ENCODE peak calls at places on chromosomes 6 and 20, in eight cellular contexts. J is K562, Y is spleen, G is HCT116, Q is stomach, I is sigmoid colon, L is vagina, N is suprapubic skin. U is an unnamed sample. For H3K4me1, the result is how much of the 10 kb centered on the place peaks cover.

GRCh38 chr6:105432797-105433196 is 29.9 kb upstream of the PREP start:
- DNase-seq in Y (no peak), N (no peak), J (no peak), L (no peak), Q (no peak), I (no peak), G (peak), U (no peak)

GRCh38 chr20:768426-768978 is at the start of gene SLC52A3:
- DNase-seq in Y (no peak), N (no peak), Q (peak), I (no peak), J (peak), G (peak), L (no peak), U (peak)

GRCh38 chr6:90508753-90509152 is 78.1 kb downstream of the MAP3K7 start:
- DNase-seq in Y (no peak), I (no peak), Q (no peak), N (no peak), L (no peak), G (no peak), J (no peak), U (no peak)

GRCh38 chr20:34171640-34172039 is 59.6 kb upstream of the EIF2S2 start:
- DNase-seq in I (no peak), J (no peak), G (no peak), N (no peak), L (no peak), Y (no peak), Q (no peak), U (no peak)

GRCh38 chr6:49856282-49856681 is 10.1 kb downstream of the CRISP1 start:
- DNase-seq in I (no peak), J (no peak), N (no peak), Y (no peak), G (no peak), Q (no peak), L (no peak), U (no peak)

GRCh38 chr20:21453676-21454075 is 56.4 kb upstream of the NKX2-4 start:
- DNase-seq in G (no peak), Y (no peak), I (no peak), L (no peak), N (no peak), J (no peak), Q (no peak), U (no peak)

GRCh38 chr20:56358070-56358469 is 704 bp upstream of the FAM210B start:
- DNase-seq in G (no peak), J (no peak), L (no peak), N (no peak), Y (no peak), I (no peak), Q (no peak), U (no peak)

GRCh38 chr6:152636675-152637421 is at the start of gene SYNE1:
- DNase-seq in Q (peak), Y (peak), J (no peak), G (no peak), I (peak), N (peak), L (no peak), U (no peak)

GRCh38 chr6:132715204-132715603 is 1.3 kb upstream of the VNN1 start:
- DNase-seq in I (no peak), J (peak), G (peak), L (no peak), N (no peak), Y (no peak), Q (peak), U (no peak)

GRCh38 chr6:80165143-80165542 is 58.7 kb downstream of the BCKDHB start:
- DNase-seq in Q (no peak), Y (no peak), N (no peak), G (no peak), I (no peak), J (no peak), L (no peak), U (no peak)

GRCh38 chr6:103122766-103123601 is 1729.5 kb downstream of the GRIK2 start:
- DNase-seq in N (no peak), Y (no peak), L (no peak), J (peak), I (no peak), G (peak), Q (peak), U (peak)

GRCh38 chr6:45643136-45643535 is 265.4 kb upstream of the SUPT3H start:
- DNase-seq in Y (no peak), I (no peak), J (no peak), L (no peak), Q (no peak), G (no peak), N (no peak), U (no peak)

GRCh38 chr6:31702421-31702818 is 704 bp downstream of the ABHD16A start:
- DNase-seq in N (no peak), J (peak), Y (no peak), G (no peak), Q (no peak), L (no peak), I (no peak), U (no peak)

GRCh38 chr6:163132050-163132750 is 282.3 kb upstream of the QKI start:
- DNase-seq in L (no peak), G (no peak), I (no peak), Y (no peak), Q (no peak), J (no peak), N (no peak), U (no peak)

GRCh38 chr20:1465470-1466210 is 1.0 kb downstream of the NSFL1C start:
- DNase-seq in Q (no peak), I (no peak), Y (no peak), G (no peak), L (peak), J (no peak), N (no peak), U (no peak)

GRCh38 chr6:11323666-11324452 is 91.4 kb upstream of the NEDD9 start:
- DNase-seq in L (no peak), J (no peak), G (no peak), I (no peak), Y (peak), N (no peak), Q (peak), U (no peak)

GRCh38 chr20:37386505-37387201 is 40.7 kb downstream of the SRC start:
- DNase-seq in I (peak), Y (peak), Q (no peak), L (no peak), J (no peak), N (no peak), G (no peak), U (no peak)

GRCh38 chr20:14717124-14718004 is 380.0 kb upstream of the FLRT3 start:
- DNase-seq in N (no peak), G (no peak), Q (no peak), I (no peak), L (no peak), Y (no peak), J (no peak), U (no peak)

GRCh38 chr6:163834226-163834970 is 419.9 kb downstream of the QKI start:
- DNase-seq in I (no peak), G (no peak), J (no peak), Y (no peak), N (no peak), L (no peak), Q (no peak), U (no peak)

GRCh38 chr6:104306206-104306605 is 553.5 kb downstream of the HACE1 start:
- DNase-seq in G (no peak), J (no peak), I (no peak), Y (no peak), N (no peak), Q (no peak), L (no peak), U (no peak)

GRCh38 chr20:454951-455350 is 7.4 kb downstream of the TBC1D20 start:
- DNase-seq in J (no peak), G (no peak), N (no peak), Q (no peak), Y (no peak), L (no peak), I (no peak), U (no peak)

GRCh38 chr6:147506704-147507114 is 1.8 kb upstream of the SAMD5 start:
- DNase-seq in G (no peak), N (peak), Q (peak), J (peak), I (peak), L (no peak), Y (peak), U (peak)

GRCh38 chr20:17570347-17571152 is 675 bp downstream of the DSTN start:
- DNase-seq in G (peak), I (peak), J (peak), N (peak), L (peak), Y (no peak), Q (peak), U (peak)

GRCh38 chr20:60138263-60139127 is 180.3 kb downstream of the CDH26 start:
- DNase-seq in I (no peak), Q (peak), Y (peak), J (peak), N (no peak), L (no peak), G (no peak), U (no peak)

GRCh38 chr6:25327372-25327771 is 48.2 kb downstream of the CARMIL1 start:
- DNase-seq in J (no peak), G (no peak), Y (no peak), L (no peak), I (no peak), Q (no peak), N (no peak), U (no peak)

GRCh38 chr20:47654370-47654769 is 130.9 kb downstream of the SULF2 start:
- DNase-seq in Y (no peak), L (no peak), G (no peak), J (no peak), I (no peak), N (no peak), Q (no peak), U (no peak)

GRCh38 chr6:1242021-1242420 is 69.9 kb upstream of the FOXQ1 start:
- DNase-seq in Q (no peak), L (no peak), N (no peak), Y (no peak), I (no peak), G (no peak), J (no peak), U (no peak)

GRCh38 chr20:22581437-22582385 is 2.7 kb downstream of the FOXA2 start:
- DNase-seq in N (no peak), J (no peak), G (no peak), L (no peak), Q (peak), Y (no peak), I (no peak), U (no peak)

GRCh38 chr6:156869986-156870398 is 92.8 kb downstream of the ARID1B start:
- DNase-seq in G (no peak), L (no peak), N (no peak), Y (no peak), I (no peak), Q (no peak), J (no peak), U (no peak)

GRCh38 chr6:21204951-21205350 is 388.6 kb upstream of the SOX4 start:
- DNase-seq in J (no peak), G (no peak), N (no peak), Y (no peak), I (no peak), L (no peak), Q (no peak), U (no peak)

GRCh38 chr20:18533978-18534644 is 26.4 kb downstream of the SEC23B start:
- DNase-seq in Q (peak), J (no peak), I (no peak), Y (no peak), L (no peak), G (no peak), N (no peak), U (no peak)

GRCh38 chr6:90088009-90088408 is 193.7 kb downstream of the GJA10 start:
- DNase-seq in L (no peak), Y (no peak), Q (no peak), I (no peak), G (no peak), J (no peak), N (no peak), U (no peak)

GRCh38 chr6:10180138-10181074 is 234.5 kb downstream of the TFAP2A start:
- DNase-seq in N (no peak), Y (no peak), G (no peak), L (no peak), J (no peak), I (no peak), Q (no peak), U (no peak)

GRCh38 chr20:62136283-62137091 is 6.7 kb downstream of the PSMA7 start:
- DNase-seq in L (no peak), Y (peak), Q (peak), G (peak), N (no peak), I (no peak), J (peak), U (peak)

GRCh38 chr6:40056865-40057264 is 122.6 kb upstream of the MOCS1 start:
- DNase-seq in G (no peak), L (no peak), I (no peak), N (no peak), J (no peak), Y (no peak), Q (no peak), U (no peak)

DNA sequence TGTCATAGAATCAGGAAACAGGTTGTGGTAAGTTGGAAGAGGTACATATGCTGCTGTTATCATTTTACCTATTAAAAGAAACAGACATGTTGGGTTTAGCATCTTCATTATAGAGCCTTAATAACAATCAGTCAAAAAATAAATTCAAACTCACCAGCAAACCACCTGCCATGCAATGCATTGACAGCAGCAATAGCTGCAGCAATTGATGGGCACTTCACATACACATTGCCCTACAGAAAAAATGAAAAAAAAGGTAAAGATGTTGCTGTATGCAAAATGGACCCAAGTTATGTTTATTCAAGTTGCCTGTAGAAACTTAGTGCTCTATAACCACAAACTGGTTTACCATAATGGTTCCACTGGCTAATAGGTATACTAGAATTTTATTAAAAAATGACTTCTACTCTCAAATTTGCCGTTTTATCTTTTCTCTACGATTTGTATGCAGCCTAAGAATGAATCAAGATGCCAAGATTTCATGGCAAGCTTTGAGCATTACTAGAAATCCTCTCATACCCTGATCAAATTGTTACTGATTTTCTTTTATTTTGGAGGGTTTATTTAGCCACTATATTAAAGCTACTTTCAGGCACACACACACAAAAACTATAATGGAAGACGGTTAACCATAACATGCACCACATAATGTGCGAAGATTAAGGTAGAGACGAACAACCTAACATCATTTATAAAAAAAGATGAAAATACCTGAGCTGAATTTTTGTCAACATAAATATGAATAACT is 5.5 kb downstream of the ROMO1 start:
- DNase-seq in Q (no peak), N (no peak), G (no peak), J (no peak), Y (no peak), L (peak), I (no peak), U (no peak)
- TF ChIP-seq POLR2AphosphoS5 in Q (no peak), N (no peak), G (no peak), J (peak), Y (peak), L (no peak), I (no peak), U (no peak)

DNA sequence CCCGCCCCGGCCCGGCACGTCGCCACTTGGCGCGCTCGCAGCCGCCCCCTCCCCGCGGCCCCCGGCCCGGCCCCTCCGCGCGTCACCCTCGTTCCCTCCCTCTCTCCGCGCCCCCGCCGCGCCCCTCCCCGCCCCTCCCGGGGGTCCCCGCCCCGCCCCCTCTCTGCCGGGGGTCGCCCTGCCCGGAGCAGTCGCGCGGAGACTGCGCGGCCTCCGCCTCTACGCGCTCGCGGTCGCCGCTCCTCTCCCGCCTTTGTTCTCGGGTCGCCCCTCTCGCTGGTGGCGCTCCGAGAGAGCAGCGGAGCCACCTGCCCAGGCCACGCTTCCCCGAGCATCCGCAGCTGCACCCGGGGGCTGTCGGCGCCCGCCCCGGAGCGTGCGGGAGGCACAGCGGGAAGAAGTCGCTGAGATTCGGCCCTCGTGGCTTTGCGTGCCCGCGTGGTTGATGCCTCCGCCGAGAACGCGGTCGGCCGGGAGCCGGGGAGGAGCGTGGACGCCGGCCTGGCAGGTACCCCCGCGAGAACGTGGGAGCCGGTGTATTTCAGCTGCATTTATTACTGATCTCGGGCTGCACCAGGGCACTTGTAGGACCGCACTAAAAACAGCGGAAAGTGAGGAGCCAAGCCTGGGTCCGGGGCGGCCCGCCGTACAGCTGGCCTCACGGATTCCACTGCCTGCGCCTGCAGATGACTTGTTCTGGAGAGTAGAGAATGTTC is 412 bp upstream of the PHF10 start:
- DNase-seq in Q (peak), J (no peak), I (peak), L (no peak), Y (peak), G (no peak), N (peak), U (peak)
- TF ChIP-seq POLR2A in Q (no peak), J (peak), I (no peak), L (no peak), Y (no peak), G (no peak), N (no peak), U (no peak)

GRCh38 chr6:87875781-87876180 is 171.9 kb upstream of the SPACA1 start:
- DNase-seq in I (no peak), G (no peak), Q (no peak), J (no peak), N (no peak), Y (no peak), L (no peak), U (no peak)
- H3K4me1 ChIP-seq in I (under half), G (under half), Q (under half), J (under half), N (under half), Y (under half), L (under half), U (under half)

DNA sequence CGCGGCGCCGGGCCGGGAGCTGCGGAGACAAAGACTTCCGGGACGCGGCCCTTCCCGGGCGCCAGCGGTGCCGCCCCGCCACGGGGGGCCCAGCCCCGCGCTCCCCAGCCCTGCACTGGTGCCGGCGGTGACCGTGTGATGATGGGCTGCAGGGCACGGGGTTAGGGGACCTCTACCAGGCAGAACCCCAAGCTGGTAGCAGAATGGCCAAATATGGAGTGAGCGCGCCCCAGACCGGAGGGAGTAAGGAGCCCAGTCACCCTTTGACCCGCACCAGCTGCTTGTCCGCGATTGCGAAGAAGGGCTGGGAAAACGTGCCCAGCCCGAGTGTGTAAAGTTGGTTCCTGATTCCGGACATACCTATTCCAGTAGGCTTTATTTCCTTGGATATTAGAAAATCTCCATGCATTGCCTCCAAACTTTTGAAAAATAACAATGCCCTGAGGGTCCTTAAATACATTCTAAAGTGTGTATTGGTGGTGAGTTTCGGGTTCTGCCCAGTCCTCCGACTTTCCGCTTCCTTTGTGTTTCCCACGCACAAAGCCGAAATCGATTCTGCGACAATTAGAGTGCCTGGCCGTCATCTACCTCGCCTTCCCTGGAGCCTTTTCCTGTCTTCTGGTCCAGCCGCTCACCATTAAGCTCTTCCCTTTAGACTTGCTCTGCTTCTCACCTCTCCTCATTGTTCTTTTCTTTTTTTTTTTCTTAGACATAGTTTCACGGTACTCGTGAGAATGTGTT is 1.1 kb downstream of the ABRACL start:
- DNase-seq in N (peak), L (no peak), G (no peak), Y (no peak), I (peak), J (peak), Q (peak), U (no peak)
- TF ChIP-seq POLR2AphosphoS5 in N (no peak), L (no peak), G (no peak), Y (peak), I (peak), J (no peak), Q (no peak), U (no peak)

DNA sequence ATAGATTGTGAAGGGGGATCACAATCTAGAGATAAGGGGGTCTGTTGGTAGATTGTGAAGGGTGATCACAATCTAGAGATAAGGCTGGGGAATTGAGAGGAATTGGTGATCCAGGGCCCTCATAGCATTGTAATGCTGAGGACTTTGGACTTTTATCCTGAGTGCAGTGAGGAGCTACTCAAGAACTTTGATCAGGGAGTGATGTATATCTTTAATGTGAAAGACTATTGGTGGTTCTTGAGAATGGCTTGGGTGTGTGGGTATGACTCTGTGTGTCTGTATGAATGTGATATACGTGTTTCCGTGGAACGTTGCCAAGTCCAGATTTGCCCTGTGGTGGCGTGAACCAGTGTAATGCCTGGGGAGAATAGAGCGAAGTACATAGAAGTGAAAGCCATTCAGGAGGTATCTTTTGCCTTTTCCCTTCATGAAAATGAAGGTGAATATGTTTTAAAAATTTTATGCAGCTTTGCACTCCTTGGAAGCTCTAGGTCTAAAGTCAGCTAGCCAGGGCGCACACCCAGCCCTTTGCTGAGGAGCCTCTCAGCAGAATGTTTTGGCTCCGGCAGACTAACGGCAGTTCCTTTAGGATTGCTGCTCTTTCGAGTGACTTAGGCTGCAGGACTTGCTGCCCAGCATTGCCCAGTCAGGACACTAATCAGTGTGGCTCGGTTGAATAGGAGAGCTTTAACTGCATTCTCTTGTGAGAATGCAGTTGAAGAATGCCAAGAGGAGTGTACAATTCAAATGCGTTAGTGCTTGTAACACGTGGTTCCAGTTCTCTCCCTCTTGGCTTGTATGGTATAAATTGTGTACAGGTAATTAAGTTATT is 3.5 kb downstream of the ZFAND3 start:
- DNase-seq in Y (no peak), L (no peak), Q (peak), I (no peak), J (peak), G (no peak), N (no peak), U (no peak)
- TF ChIP-seq POLR2A in Y (no peak), L (no peak), Q (no peak), I (no peak), J (no peak), G (no peak), N (no peak), U (no peak)

GRCh38 chr20:51402201-51402600 is 140.3 kb downstream of the NFATC2 start:
- DNase-seq in Q (no peak), J (no peak), G (no peak), Y (peak), N (no peak), L (no peak), I (no peak), U (no peak)
- H3K4me1 ChIP-seq in Q (under half), J (under half), G (under half), Y (under half), N (under half), L (under half), I (under half), U (under half)

U was measured in breast epithelium.